ENCODE peak calls at places on chromosome 7, in seven cellular contexts. R, P, O, Y, I, F and Z are unnamed samples.
A peak's percentile ranks its signal among the peaks of the same experiment; 100 is the strongest.

GRCh38 chr7:47498229-47499056 is 83.5 kb downstream of the TNS3 start:
- DNase-seq in R (no peak), P (no peak), O (no peak), Y (no peak), I (no peak), F (no peak), Z (no peak)

GRCh38 chr7:44287488-44288380 is 37.7 kb downstream of the CAMK2B start:
- DNase-seq in R (peak; percentile 4), P (no peak), O (no peak), Y (no peak), I (no peak), F (peak; percentile 32), Z (no peak)

GRCh38 chr7:87874066-87874465 is 2.1 kb downstream of the SLC25A40 start:
- DNase-seq in R (no peak), P (no peak), O (no peak), Y (no peak), I (no peak), F (no peak), Z (no peak)

GRCh38 chr7:147833981-147834380 is 756.6 kb upstream of the C7orf33 start:
- DNase-seq in R (no peak), P (no peak), O (no peak), Y (no peak), I (no peak), F (no peak), Z (no peak)

GRCh38 chr7:133313575-133313974 is 60.7 kb downstream of the EXOC4 start:
- DNase-seq in R (no peak), P (no peak), O (no peak), Y (no peak), I (no peak), F (no peak), Z (no peak)

GRCh38 chr7:7183061-7183832 is 903 bp downstream of the C1GALT1 start:
- DNase-seq in R (peak; percentile 10), P (peak; percentile 53), O (peak; percentile 56), Y (peak; percentile 66), I (no peak), F (peak; percentile 57), Z (peak; percentile 50)

GRCh38 chr7:148916186-148916585 is 32.1 kb upstream of the EZH2 start:
- DNase-seq in R (no peak), P (no peak), O (no peak), Y (no peak), I (no peak), F (no peak), Z (no peak)

GRCh38 chr7:79620291-79620690 is 166.8 kb upstream of the MAGI2 start:
- DNase-seq in R (no peak), P (no peak), O (no peak), Y (peak; percentile 97), I (no peak), F (no peak), Z (no peak)

GRCh38 chr7:4472739-4473138 is 209.4 kb upstream of the FOXK1 start:
- DNase-seq in R (no peak), P (no peak), O (peak; percentile 18), Y (no peak), I (no peak), F (no peak), Z (no peak)

GRCh38 chr7:108455833-108456677 is at the start of gene NRCAM:
- DNase-seq in R (no peak), P (peak; percentile 12), O (peak; percentile 93), Y (peak; percentile 84), I (no peak), F (peak; percentile 60), Z (peak; percentile 91)

GRCh38 chr7:28530175-28531142 is 118.1 kb downstream of the CREB5 start:
- DNase-seq in R (no peak), P (no peak), O (no peak), Y (peak; percentile 96), I (no peak), F (no peak), Z (no peak)

GRCh38 chr7:92725161-92725925 is 111.0 kb downstream of the CDK6 start:
- DNase-seq in R (no peak), P (no peak), O (no peak), Y (no peak), I (no peak), F (no peak), Z (no peak)

GRCh38 chr7:26202019-26202985 is 757 bp downstream of the CBX3 start:
- DNase-seq in R (no peak), P (no peak), O (no peak), Y (peak; percentile 59), I (no peak), F (peak; percentile 68), Z (no peak)

GRCh38 chr7:2619120-2619519 is 12.7 kb upstream of the TTYH3 start:
- DNase-seq in R (no peak), P (no peak), O (no peak), Y (no peak), I (no peak), F (no peak), Z (no peak)

GRCh38 chr7:77950548-77950947 is 152.0 kb downstream of the PHTF2 start:
- DNase-seq in R (no peak), P (no peak), O (no peak), Y (no peak), I (no peak), F (no peak), Z (no peak)

GRCh38 chr7:104936546-104936945 is 77.5 kb upstream of the KMT2E start:
- DNase-seq in R (no peak), P (no peak), O (no peak), Y (no peak), I (no peak), F (no peak), Z (no peak)

GRCh38 chr7:106060394-106060920 is 51.7 kb downstream of the SYPL1 start:
- DNase-seq in R (no peak), P (no peak), O (no peak), Y (no peak), I (no peak), F (no peak), Z (no peak)

GRCh38 chr7:90512841-90513254 is 43.4 kb downstream of the PTTG1IP2 start:
- DNase-seq in R (no peak), P (no peak), O (no peak), Y (no peak), I (no peak), F (no peak), Z (no peak)

GRCh38 chr7:20330176-20330796 is 414 bp upstream of the ITGB8 start:
- DNase-seq in R (peak; percentile 33), P (peak; percentile 82), O (peak; percentile 96), Y (peak; percentile 90), I (no peak), F (peak; percentile 63), Z (peak; percentile 87)

GRCh38 chr7:34156336-34156735 is 251.0 kb downstream of the BMPER start:
- DNase-seq in R (no peak), P (no peak), O (no peak), Y (no peak), I (no peak), F (no peak), Z (no peak)

GRCh38 chr7:131562941-131563340 is 6.5 kb upstream of the PODXL start:
- DNase-seq in R (no peak), P (no peak), O (no peak), Y (no peak), I (no peak), F (no peak), Z (no peak)

DNA sequence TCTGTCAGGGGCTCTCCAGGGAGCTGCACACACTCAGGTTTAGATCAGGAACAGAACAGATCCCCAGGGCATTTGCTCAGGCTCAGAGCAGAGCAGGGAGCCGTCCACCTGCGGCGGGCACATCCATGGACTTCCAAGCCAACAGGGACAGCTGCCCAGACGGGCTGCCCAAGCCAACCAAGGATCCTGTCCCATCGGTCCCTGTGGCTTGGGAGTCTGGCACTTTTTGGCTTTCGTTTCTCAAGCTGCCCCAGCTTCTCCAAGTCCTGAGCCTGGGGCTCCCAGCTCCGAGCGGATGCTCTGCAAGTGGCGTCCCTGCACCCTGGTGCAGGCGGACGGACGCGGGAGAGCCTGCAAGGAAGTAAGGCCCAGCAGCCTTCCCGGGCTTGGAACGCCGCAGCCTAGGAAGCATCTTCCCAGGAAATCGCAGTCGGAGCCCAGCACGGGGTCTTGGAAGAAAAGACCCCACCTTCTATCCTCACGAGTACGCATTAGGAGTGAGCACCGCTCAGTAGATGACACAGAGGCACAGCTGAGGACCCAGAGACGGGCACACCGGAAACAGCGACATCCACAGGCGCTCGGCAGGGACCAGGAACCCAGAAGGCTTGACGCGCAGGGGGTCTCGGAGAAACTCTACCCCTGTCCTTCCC is 6.0 kb downstream of the GPR146 start:
- DNase-seq in R (no peak), P (no peak), O (no peak), Y (no peak), I (no peak), F (no peak), Z (no peak)
- H3K27ac ChIP-seq in R (no peak overlapping the region), P (no peak overlapping the region), O (no peak overlapping the region), Y (no peak overlapping the region), I (no peak overlapping the region), F (no peak overlapping the region), Z (no peak overlapping the region)

GRCh38 chr7:128869138-128869943 is 6.7 kb downstream of the ATP6V1F start:
- DNase-seq in R (no peak), P (no peak), O (peak; percentile 65), Y (peak; percentile 41), I (no peak), F (no peak), Z (peak; percentile 78)

GRCh38 chr7:128867241-128867640 is 4.6 kb downstream of the ATP6V1F start:
- DNase-seq in R (no peak), P (no peak), O (no peak), Y (no peak), I (no peak), F (no peak), Z (no peak)

GRCh38 chr7:128869944-128870285 is 7.3 kb downstream of the ATP6V1F start:
- DNase-seq in R (no peak), P (no peak), O (no peak), Y (no peak), I (no peak), F (no peak), Z (no peak)

GRCh38 chr7:128867842-128868623 is 5.4 kb downstream of the ATP6V1F start:
- DNase-seq in R (no peak), P (no peak), O (peak; percentile 65), Y (no peak), I (no peak), F (no peak), Z (no peak)

GRCh38 chr7:128868624-128869137 is 6.0 kb downstream of the ATP6V1F start:
- DNase-seq in R (no peak), P (no peak), O (no peak), Y (no peak), I (no peak), F (no peak), Z (no peak)
- H3K27ac ChIP-seq in R (no peak overlapping the region), P (peak overlapping the region; percentile 71), O (no peak overlapping the region), Y (no peak overlapping the region), I (peak overlapping the region; percentile 58), F (no peak overlapping the region), Z (no peak overlapping the region)

DNA sequence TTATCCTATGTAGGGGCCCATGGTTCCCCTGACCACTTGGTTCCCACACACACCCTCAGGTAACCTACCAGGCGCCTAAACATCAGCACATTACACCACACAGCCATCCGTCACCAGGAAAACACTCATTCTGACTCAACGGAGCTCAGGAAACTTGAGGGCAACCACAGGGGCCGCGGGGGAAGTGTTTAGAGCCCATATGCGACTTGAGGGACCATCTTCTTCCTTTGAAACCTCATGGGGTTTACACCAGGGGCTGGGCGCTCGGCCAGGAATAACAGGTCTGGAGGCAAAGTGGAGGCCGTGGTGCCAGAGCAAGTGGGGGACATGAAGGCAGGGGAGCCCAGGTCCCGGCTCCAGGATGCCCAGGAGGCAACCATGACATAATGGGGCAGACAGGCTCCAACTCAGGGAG is 1.5 kb downstream of the STX1A start:
- DNase-seq in R (peak; percentile 32), P (peak; percentile 68), O (no peak), Y (peak; percentile 97), I (peak; percentile 73), F (no peak), Z (peak; percentile 63)
- H3K27ac ChIP-seq in R (peak overlapping the region; percentile 51), P (peak overlapping the region; percentile 89), O (no peak overlapping the region), Y (peak overlapping the region; percentile 98), I (peak overlapping the region; percentile 81), F (no peak overlapping the region), Z (peak overlapping the region; percentile 86)

GRCh38 chr7:158258411-158259130 is 329.1 kb downstream of the PTPRN2 start:
- DNase-seq in R (no peak), P (no peak), O (no peak), Y (no peak), I (no peak), F (no peak), Z (no peak)
- H3K27ac ChIP-seq in R (no peak overlapping the region), P (no peak overlapping the region), O (no peak overlapping the region), Y (no peak overlapping the region), I (no peak overlapping the region), F (no peak overlapping the region), Z (no peak overlapping the region)